ENCODE peak calls at places on chromosome 1, in four cellular contexts. J is lower leg skin; E is CD8-positive, alpha-beta T cell; U is AG09309. M is an unnamed sample.

GRCh38 chr1:161198206-161198876 is 513 bp downstream of the ADAMTS4 start:
- DNase-seq in J (peak), E (no peak), U (no peak), M (no peak)

GRCh38 chr1:228141082-228141870 is 1.2 kb downstream of the GUK1 start:
- DNase-seq in E (no peak), U (no peak), J (no peak), M (no peak)

GRCh38 chr1:36269408-36269838 is 36.7 kb upstream of the SH3D21 start:
- DNase-seq in J (no peak), U (no peak), E (no peak), M (no peak)

GRCh38 chr1:176949033-176949662 is 215.4 kb downstream of the ASTN1 start:
- DNase-seq in E (no peak), J (no peak), U (no peak), M (no peak)

GRCh38 chr1:205186191-205186590 is 25.3 kb downstream of the DSTYK start:
- DNase-seq in U (no peak), J (no peak), E (no peak), M (no peak)

GRCh38 chr1:161166669-161167548 is 683 bp downstream of the PPOX start:
- DNase-seq in J (no peak), E (no peak), U (no peak), M (no peak)

GRCh38 chr1:186420923-186421322 is 40.0 kb downstream of the PDC start:
- DNase-seq in J (no peak), U (no peak), E (no peak), M (no peak)

GRCh38 chr1:37890378-37891014 is 31.1 kb upstream of the MTF1 start:
- DNase-seq in J (no peak), U (peak), E (no peak), M (peak)

GRCh38 chr1:230031131-230031530 is 35.9 kb upstream of the GALNT2 start:
- DNase-seq in J (no peak), E (no peak), U (no peak), M (no peak)

GRCh38 chr1:161816201-161816600 is 50.1 kb downstream of the ATF6 start:
- DNase-seq in J (no peak), U (peak), E (no peak), M (peak)

GRCh38 chr1:15633756-15634420 is 16.6 kb downstream of the DDI2 start:
- DNase-seq in U (no peak), J (no peak), E (no peak), M (no peak)

DNA sequence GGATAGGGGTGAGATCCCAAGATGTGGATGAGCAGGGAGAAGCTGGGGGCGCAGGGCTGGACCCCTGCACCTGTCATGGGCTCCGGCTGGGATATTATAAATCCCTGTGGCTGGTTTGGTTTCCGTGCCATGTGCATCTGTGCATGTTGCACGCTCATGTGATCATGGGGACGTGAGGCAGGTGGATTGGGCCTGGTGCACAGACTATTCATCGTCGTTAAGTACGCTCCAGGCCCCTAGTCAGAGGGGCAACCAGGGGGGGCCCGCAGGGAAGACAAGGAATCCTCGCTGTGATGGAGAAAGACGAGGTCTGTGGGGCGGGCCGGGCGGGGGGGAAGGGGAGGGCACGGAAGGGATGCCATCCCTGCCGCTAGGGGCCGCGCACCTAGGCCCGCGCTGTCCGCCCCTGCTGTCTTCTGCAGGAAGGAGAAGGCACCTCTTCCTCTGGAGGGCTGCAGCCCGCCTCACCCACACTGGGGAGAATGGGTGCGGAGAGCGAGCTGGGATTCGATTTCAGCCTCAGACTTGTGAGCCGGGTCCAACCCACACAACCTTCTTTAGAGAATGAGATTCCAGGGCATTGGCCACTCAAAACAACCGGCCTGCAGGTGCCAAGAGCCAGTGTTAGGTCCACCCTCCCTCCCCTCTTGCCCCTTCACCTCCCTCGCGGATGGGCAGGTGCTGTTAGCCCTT is 766 bp upstream of the LRP8 start:
- DNase-seq in J (no peak), U (no peak), E (no peak), M (no peak)
- TF ChIP-seq CTCF in J (no peak), U (no peak), E (no peak), M (peak)

DNA sequence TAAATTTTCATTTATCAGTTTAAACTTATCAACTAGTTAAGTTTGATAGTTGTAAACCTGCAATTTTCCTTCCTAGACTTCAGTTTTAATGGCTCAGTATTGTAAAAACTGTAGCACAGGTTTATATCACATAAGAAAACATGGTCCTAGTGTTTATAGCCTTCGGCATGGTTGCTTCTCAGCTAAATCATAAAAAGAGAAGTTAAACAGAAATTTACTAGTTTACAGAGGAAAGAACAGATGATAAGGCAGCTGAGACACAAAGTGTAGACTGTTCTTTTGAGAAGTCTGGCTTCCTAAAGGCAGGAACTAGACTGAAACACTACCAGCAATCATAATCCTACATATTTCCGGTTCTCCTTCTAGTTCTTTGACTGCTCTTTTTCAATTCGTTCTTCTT is 39.8 kb downstream of the WNT2B start:
- DNase-seq in E (no peak), U (no peak), J (no peak), M (no peak)
- H3K4me3 ChIP-seq in E (no peak), U (no peak), J (no peak), M (no peak)

GRCh38 chr1:41582851-41583657 is 98.6 kb upstream of the EDN2 start:
- DNase-seq in J (no peak), E (no peak), U (no peak), M (no peak)

GRCh38 chr1:41586230-41586629 is 101.7 kb upstream of the EDN2 start:
- DNase-seq in J (no peak), U (no peak), E (no peak), M (no peak)

GRCh38 chr1:41582004-41582325 is 97.5 kb upstream of the EDN2 start:
- DNase-seq in J (no peak), E (no peak), U (no peak), M (no peak)

GRCh38 chr1:41582351-41582750 is 97.9 kb upstream of the EDN2 start:
- DNase-seq in U (no peak), J (no peak), E (no peak), M (no peak)

DNA sequence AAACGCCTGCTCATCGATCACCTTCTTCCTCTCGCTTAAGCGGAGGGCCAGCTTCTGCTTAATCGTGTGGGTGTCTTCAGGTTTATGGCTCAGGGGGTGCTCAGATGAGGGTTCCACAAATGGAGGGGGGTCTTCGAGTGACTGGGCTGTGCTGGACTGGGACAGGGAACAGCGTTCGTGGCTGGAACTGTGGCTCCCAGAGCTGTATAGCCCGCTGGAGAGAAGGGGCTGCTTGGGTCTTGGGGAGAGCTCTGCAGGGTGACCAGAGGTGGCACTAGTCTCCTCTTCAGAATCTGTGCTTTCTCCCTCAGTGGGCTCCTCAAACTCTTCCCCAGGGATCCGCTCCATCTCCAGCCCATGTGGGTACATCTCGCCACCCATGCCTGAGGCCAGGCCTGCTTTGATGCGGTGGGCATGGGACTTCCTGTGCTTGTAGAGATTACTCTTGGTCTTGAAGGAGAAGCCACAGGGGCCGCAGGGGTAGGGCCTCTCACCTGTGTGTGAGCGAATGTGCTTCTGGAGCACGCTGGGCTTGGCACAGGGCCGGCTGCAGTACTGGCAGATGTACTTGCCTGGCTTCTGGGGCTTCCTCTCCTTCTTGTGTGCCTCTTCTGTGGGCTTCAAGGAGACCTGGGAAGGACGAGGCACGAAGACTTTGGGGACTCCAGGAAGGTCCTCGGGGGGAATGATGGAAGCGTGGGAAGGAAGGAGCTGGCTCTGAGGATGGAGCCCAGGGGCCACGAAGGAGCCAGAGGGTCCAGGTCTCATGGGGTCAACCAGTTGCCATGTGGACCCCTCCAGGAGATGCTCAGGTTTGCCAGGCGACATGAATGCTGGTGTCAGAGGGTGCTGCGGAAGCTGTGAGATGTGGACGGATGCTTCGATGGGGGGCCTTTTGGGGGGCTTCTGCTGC is 99.4 kb upstream of the EDN2 start:
- DNase-seq in E (no peak), J (no peak), U (no peak), M (no peak)
- TF ChIP-seq CTCF in E (no peak), J (no peak), U (no peak), M (no peak)

GRCh38 chr1:40303051-40303771 is 13.9 kb downstream of the COL9A2 start:
- DNase-seq in J (no peak), U (no peak), E (no peak), M (no peak)
- H3K4me3 ChIP-seq in J (no peak), U (no peak), E (no peak), M (no peak)

DNA sequence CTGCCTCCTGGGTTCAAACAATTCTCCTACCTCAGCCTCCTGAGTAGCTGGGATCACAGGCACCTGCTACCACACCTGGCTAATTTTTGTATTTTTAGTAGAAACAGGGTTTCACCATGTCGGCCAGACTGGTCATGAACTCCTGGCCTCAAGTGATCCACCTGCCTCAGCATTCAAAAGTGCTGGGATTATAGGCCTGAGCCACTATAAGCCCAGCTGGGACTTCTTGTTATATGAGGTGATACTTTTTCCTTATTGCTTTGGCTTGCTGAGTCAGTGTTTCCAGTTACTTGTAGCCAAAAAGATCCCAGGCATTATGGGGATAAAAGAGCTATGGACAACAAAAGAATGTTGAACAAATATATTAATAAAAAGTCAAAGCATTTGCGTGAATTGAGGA is 69.8 kb upstream of the LPGAT1 start:
- DNase-seq in J (no peak), U (no peak), E (no peak), M (no peak)
- TF ChIP-seq CTCF in J (no peak), U (no peak), E (no peak), M (no peak)

GRCh38 chr1:44807364-44808062 is 362 bp upstream of the DYNLT4 start:
- DNase-seq in U (peak), E (peak), J (peak), M (peak)
- H3K4me3 ChIP-seq in U (peak), E (peak), J (no peak), M (peak)

GRCh38 chr1:220272841-220273090 is 513 bp upstream of the RAB3GAP2 start:
- DNase-seq in U (no peak), E (no peak), J (no peak), M (no peak)

GRCh38 chr1:220271706-220272046 is 577 bp downstream of the RAB3GAP2 start:
- DNase-seq in E (no peak), J (no peak), U (no peak), M (no peak)

GRCh38 chr1:220275430-220275829 is 3.2 kb upstream of the RAB3GAP2 start:
- DNase-seq in J (no peak), U (no peak), E (no peak), M (no peak)

GRCh38 chr1:220274122-220274855 is 2.0 kb upstream of the RAB3GAP2 start:
- DNase-seq in E (no peak), U (peak), J (no peak), M (no peak)

DNA sequence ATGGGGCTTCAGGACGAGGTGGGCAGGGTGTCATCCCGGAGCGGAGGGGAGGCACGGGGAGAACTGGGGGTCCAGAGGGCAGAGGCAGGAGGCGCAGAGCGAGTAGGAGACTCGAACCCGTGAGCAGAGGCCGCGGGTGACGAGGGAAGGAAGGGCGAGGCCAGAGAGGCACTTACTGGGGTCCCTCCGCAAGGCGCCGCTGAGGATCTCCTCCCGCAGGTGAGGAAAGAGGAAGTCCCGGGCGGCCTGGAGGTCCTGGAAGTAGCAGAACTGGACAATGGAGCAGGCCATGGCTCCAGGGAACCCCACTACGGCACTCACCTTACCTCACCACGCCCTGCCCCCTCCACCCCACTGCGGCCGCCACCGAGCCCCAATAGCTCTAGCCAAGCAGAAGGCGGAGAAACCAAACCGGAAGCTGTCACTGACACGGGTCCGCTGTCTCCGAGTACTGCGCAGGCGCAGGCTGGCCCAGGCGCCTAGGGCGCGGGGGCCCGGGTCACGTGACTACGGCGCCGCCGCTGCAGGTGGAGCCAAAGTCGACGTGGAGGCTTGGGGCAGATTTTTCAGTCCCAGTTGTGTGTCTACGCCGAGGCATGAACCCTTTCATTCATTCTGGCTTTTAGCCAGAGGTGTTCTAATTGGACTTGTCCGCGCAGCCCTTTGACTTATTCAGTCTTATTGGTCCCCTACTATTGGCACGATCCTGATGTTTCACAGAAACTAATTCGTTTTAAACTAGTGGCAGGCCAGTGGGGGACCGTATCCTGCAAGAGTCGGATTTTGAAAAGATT is at the start of gene RAB3GAP2:
- DNase-seq in E (peak), U (peak), J (peak), M (no peak)
- TF ChIP-seq CTCF in E (no peak), U (no peak), J (no peak), M (no peak)